ENCODE peak calls at places on chromosomes 3 and 15, in five cellular contexts. B is SK-N-SH, I is PC-9, J is GM23248, N is PC-3. A is an unnamed sample. For H3F3A, the result is how much of the 10 kb centered on the place peaks cover.

GRCh38 chr15:47987908-47988532 is 132.8 kb upstream of the SLC24A5 start:
- DNase-seq in I (no peak), J (peak), B (peak), N (peak), A (peak)

GRCh38 chr15:69990566-69991391 is 106.9 kb downstream of the TLE3 start:
- DNase-seq in B (no peak), J (no peak), N (no peak), I (no peak), A (peak)

GRCh38 chr3:63353383-63353782 is 75.3 kb downstream of the SYNPR start:
- DNase-seq in N (peak), I (no peak), J (peak), B (no peak), A (no peak)

GRCh38 chr3:170907519-170908234 is 760 bp downstream of the EIF5A2 start:
- DNase-seq in B (no peak), N (no peak), J (peak), I (no peak), A (peak)

GRCh38 chr3:47282424-47283192 is at the start of the genes KIF9 and KLHL18:
- DNase-seq in J (peak), N (peak), I (peak), B (peak), A (peak)

GRCh38 chr3:11592460-11593298 is 51.0 kb downstream of the VGLL4 start:
- DNase-seq in J (peak), N (no peak), I (no peak), B (no peak), A (no peak)

GRCh38 chr15:66774001-66774814 is 72.2 kb downstream of the SMAD6 start:
- DNase-seq in J (peak), I (peak), B (peak), N (peak), A (peak)

GRCh38 chr15:78810377-78811123 is 714 bp downstream of the ADAMTS7 start:
- DNase-seq in J (peak), I (no peak), N (peak), B (peak), A (peak)

GRCh38 chr15:34644061-34644460 is 60.6 kb upstream of the GOLGA8B start:
- DNase-seq in I (no peak), B (no peak), N (peak), J (peak), A (no peak)

GRCh38 chr15:100383302-100384107 is 41.7 kb upstream of the ADAMTS17 start:
- DNase-seq in I (peak), J (peak), N (peak), B (peak), A (peak)

GRCh38 chr15:45179221-45179985 is 8.4 kb downstream of the SHF start:
- DNase-seq in I (no peak), J (peak), B (peak), N (peak), A (peak)

DNA sequence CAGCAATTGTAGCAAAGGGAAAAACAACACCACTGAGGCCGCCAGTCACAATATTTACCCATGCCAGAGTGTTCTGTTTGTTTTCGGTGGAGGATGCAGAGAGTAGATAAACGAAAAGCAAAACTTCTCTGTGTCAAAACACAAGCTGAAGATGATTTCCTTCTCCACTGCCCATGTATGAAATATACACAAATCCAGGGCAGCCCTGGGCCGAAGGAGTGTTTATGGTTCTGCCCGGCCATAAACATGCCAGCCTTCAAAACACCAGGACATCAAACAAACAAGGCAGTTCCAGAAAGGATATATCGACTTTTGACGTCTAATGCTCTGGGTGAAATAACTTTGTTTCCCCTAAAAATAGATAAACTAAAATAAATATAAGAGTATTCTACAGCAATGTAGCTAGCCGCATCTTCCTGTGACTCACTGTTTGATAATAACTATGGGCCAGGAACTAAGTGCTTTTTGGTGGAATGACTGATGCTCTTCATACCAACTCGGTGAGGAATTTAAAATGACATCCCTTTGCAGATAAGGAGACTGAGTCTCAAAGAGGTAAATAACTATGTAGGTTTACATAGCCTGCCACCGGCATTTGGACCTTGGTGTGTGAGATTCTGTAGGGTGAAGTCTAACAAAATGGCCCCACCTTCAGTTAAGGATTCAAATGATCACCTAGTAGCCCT is 82.8 kb downstream of the MAGI1 start:
- DNase-seq in I (peak), B (no peak), J (peak), N (peak), A (no peak)
- H2AFZ ChIP-seq in I (no peak), B (no peak), J (peak), N (peak), A (no peak)

DNA sequence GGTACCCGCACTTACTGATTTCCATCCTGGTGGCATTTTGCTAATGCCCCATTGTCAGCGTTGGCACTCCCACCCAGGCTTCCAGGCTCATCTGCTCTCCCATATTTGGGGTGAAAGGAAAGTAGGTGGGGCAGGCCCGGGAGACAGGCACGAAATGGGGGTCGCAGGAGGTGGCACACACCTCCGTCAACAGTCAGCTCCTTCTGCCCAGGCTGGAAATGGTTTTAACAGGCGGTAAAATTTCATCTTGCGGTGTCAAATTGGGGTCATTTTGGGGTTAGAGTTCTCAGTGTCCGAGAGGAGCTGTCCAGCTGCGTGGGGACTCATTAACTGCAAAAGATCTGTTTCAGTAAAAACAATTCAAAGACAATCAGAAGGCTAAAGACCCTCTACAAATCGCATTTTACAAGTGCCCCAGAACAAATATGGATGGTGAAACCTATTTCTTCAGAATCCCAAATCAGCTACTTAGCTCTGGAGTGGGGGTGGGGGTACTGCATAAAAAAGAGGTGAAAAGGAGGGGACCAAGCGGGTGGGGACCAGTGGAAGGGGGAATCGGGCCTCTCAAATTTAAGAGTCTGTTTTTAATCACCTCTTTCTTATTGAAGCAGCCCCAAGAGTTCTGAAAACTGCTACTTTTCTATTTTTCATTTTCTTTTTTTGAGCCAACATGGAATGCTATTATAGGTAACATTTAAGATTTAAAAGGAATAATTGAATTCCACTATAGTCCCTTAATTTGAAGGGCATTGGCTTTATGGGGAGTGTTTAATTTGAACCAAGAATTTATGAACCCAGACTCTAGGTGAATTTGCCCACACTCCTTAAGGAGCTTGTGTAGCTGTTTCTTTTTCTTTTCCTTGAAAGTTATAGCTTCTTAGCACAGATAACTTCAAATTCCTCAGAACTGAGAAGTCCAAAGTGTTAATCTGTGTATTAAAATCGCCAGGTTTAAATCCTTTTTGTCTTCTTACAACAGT is 4.4 kb upstream of the MEIS2 start:
- DNase-seq in J (no peak), I (no peak), B (peak), N (no peak), A (peak)
- H3K4me3 ChIP-seq in J (no peak), I (no peak), B (peak), N (no peak), A (no peak)

GRCh38 chr3:98786364-98786930 is 23.3 kb downstream of the ST3GAL6 start:
- DNase-seq in N (no peak), J (peak), I (peak), B (no peak), A (no peak)
- H3F3A ChIP-seq in N (under half), J (half or more), I (under half), B (half or more), A (under half)

DNA sequence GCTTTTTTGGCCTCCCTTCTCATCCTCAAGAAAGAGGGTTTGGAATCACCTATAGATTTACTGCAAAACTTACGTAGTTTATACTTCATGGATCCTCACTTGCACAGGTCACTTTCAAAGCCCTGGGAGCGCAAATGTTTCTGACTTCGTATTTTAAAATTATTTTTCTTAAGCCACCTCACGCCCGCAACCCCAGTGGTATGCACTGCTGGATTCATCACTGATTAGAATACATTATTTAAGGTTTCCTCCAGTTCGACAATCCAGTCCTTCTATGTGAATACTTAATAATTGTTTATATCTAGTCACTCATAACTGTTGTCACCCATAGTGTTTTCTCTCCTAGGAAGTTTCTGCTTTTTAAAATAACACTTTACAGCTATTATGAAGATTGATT is 339.9 kb downstream of the CHL1 start:
- DNase-seq in I (no peak), N (no peak), J (peak), B (no peak), A (no peak)
- H2AFZ ChIP-seq in I (no peak), N (no peak), J (peak), B (peak), A (peak)

GRCh38 chr15:73630030-73630429 is 3.2 kb downstream of the NPTN start:
- DNase-seq in N (peak), B (no peak), I (no peak), J (peak), A (no peak)
- H3K4me3 ChIP-seq in N (peak), B (no peak), I (no peak), J (peak), A (peak)

GRCh38 chr3:149765762-149766334 is 13.6 kb upstream of the COMMD2 start:
- DNase-seq in I (no peak), J (peak), B (peak), N (peak), A (peak)

GRCh38 chr3:149767720-149768119 is 15.4 kb upstream of the COMMD2 start:
- DNase-seq in J (no peak), B (no peak), I (no peak), N (no peak), A (no peak)

GRCh38 chr3:149764302-149764701 is 12.0 kb upstream of the COMMD2 start:
- DNase-seq in I (no peak), N (no peak), B (no peak), J (no peak), A (no peak)

GRCh38 chr3:149768704-149769103 is 16.4 kb upstream of the COMMD2 start:
- DNase-seq in N (no peak), J (no peak), I (no peak), B (no peak), A (no peak)

DNA sequence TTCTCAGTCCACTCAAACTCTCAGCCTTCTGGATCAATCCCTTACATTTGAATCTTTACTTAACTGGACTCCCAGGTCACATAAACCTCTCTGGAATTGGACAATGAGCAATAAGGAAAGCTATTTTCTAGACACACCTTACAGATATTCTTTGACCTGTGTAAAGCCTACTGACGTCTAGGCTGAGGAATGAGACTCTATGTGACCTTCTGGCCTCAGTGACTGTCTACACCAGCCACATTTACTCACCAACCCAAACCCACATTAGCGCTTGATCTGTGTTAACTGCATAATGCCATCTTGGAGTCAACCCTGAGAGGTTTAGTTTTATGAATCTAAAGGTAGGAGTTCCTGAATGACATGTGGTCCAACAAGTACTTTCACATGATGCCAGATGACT is 11.3 kb upstream of the COMMD2 start:
- DNase-seq in I (peak), B (no peak), N (peak), J (no peak), A (no peak)
- H3F3A ChIP-seq in I (under half), B (under half), N (under half), J (under half), A (under half)